ENCODE peak calls at places on chromosomes 7 and 10, in four cellular contexts. One of them, this sample, is unnamed.

GRCh38 chr7:55438765-55439525 is 73.8 kb downstream of the LANCL2 start:
- DNase-seq in hepatocyte: no peak
- DNase-seq in left lung: no peak
- DNase-seq in NCI-H748 treated with DMSO at 0.1 percent for 48 hours: peak; percentile 86
- DNase-seq in this sample: no peak

GRCh38 chr10:74078037-74078436 is 72.6 kb downstream of the AP3M1 start:
- DNase-seq in left lung: no peak
- DNase-seq in hepatocyte: no peak
- DNase-seq in NCI-H748 treated with DMSO at 0.1 percent for 48 hours: no peak
- DNase-seq in this sample: no peak

GRCh38 chr10:79176949-79177602 is 108.3 kb downstream of the ZMIZ1 start:
- DNase-seq in hepatocyte: no peak
- DNase-seq in NCI-H748 treated with DMSO at 0.1 percent for 48 hours: no peak
- DNase-seq in left lung: no peak
- DNase-seq in this sample: no peak

GRCh38 chr10:23035569-23035968 is 59.8 kb upstream of the MSRB2 start:
- DNase-seq in NCI-H748 treated with DMSO at 0.1 percent for 48 hours: no peak
- DNase-seq in hepatocyte: peak; percentile 22
- DNase-seq in left lung: no peak
- DNase-seq in this sample: no peak

GRCh38 chr7:20964214-20964613 is 177.5 kb upstream of the SP8 start:
- DNase-seq in NCI-H748 treated with DMSO at 0.1 percent for 48 hours: peak; percentile 99
- DNase-seq in left lung: no peak
- DNase-seq in hepatocyte: no peak
- DNase-seq in this sample: no peak

GRCh38 chr10:71038921-71039320 is 150.6 kb upstream of the PCBD1 start:
- DNase-seq in NCI-H748 treated with DMSO at 0.1 percent for 48 hours: no peak
- DNase-seq in left lung: no peak
- DNase-seq in hepatocyte: no peak
- DNase-seq in this sample: no peak

GRCh38 chr10:86300399-86300925 is 66.1 kb downstream of the GRID1 start:
- DNase-seq in hepatocyte: no peak
- DNase-seq in left lung: no peak
- DNase-seq in NCI-H748 treated with DMSO at 0.1 percent for 48 hours: no peak
- DNase-seq in this sample: peak; percentile 34

GRCh38 chr10:106107711-106108110 is 1056.8 kb downstream of the SORCS1 start:
- DNase-seq in hepatocyte: peak; percentile 38
- DNase-seq in NCI-H748 treated with DMSO at 0.1 percent for 48 hours: no peak
- DNase-seq in left lung: no peak
- DNase-seq in this sample: no peak

GRCh38 chr7:147298611-147299043 is 1182.0 kb downstream of the CNTNAP2 start:
- DNase-seq in hepatocyte: peak; percentile 13
- DNase-seq in left lung: no peak
- DNase-seq in NCI-H748 treated with DMSO at 0.1 percent for 48 hours: peak; percentile 42
- DNase-seq in this sample: no peak

GRCh38 chr7:74581916-74582440 is 75.5 kb upstream of the GTF2I start:
- DNase-seq in left lung: no peak
- DNase-seq in NCI-H748 treated with DMSO at 0.1 percent for 48 hours: no peak
- DNase-seq in hepatocyte: no peak
- DNase-seq in this sample: no peak

GRCh38 chr10:127041561-127041960 is 136.3 kb downstream of the DOCK1 start:
- DNase-seq in NCI-H748 treated with DMSO at 0.1 percent for 48 hours: no peak
- DNase-seq in hepatocyte: no peak
- DNase-seq in left lung: no peak
- DNase-seq in this sample: no peak

GRCh38 chr10:112151640-112152039 is 31.9 kb downstream of the GPAM start:
- DNase-seq in hepatocyte: no peak
- DNase-seq in NCI-H748 treated with DMSO at 0.1 percent for 48 hours: no peak
- DNase-seq in left lung: no peak
- DNase-seq in this sample: no peak

GRCh38 chr7:5630670-5631069 is 150.8 kb downstream of the RNF216 start:
- DNase-seq in left lung: no peak
- DNase-seq in hepatocyte: no peak
- DNase-seq in NCI-H748 treated with DMSO at 0.1 percent for 48 hours: no peak
- DNase-seq in this sample: no peak

GRCh38 chr10:96317067-96317833 is 13.0 kb downstream of the DNTT start:
- DNase-seq in NCI-H748 treated with DMSO at 0.1 percent for 48 hours: no peak
- DNase-seq in hepatocyte: no peak
- DNase-seq in left lung: no peak
- DNase-seq in this sample: no peak

This sample was measured in osteocyte.